ENCODE peak calls at places on chromosome 22, in eight cellular contexts. V, N, G, R, H, D, Z and O are unnamed samples.

GRCh38 chr22:21949569-21949918 is 3.1 kb downstream of the PPM1F start:
- DNase-seq in V (no peak), N (no peak), G (no peak), R (no peak), H (no peak), D (no peak), Z (no peak), O (no peak)

GRCh38 chr22:42114721-42115120 is 15.9 kb downstream of the CYP2D6 start:
- DNase-seq in V (no peak), N (no peak), G (no peak), R (no peak), H (peak; percentile 58), D (no peak), Z (no peak), O (peak; percentile 90)

GRCh38 chr22:38751422-38752346 is 4.1 kb downstream of the SUN2 start:
- DNase-seq in V (no peak), N (no peak), G (no peak), R (no peak), H (no peak), D (no peak), Z (no peak), O (no peak)

GRCh38 chr22:38864361-38865191 is 7.4 kb downstream of the CBX6 start:
- DNase-seq in V (no peak), N (no peak), G (no peak), R (no peak), H (no peak), D (no peak), Z (no peak), O (peak; percentile 47)

GRCh38 chr22:41619979-41620645 is 731 bp downstream of the DESI1 start:
- DNase-seq in V (peak; percentile 55), N (peak; percentile 16), G (peak; percentile 17), R (peak; percentile 62), H (peak; percentile 79), D (peak; percentile 66), Z (peak; percentile 49), O (peak; percentile 86)

GRCh38 chr22:36762687-36763260 is 13.1 kb downstream of the IFT27 start:
- DNase-seq in V (no peak), N (no peak), G (no peak), R (no peak), H (no peak), D (no peak), Z (no peak), O (peak; percentile 22)

GRCh38 chr22:29152381-29153138 is 53.1 kb upstream of the EMID1 start:
- DNase-seq in V (no peak), N (peak; percentile 54), G (no peak), R (no peak), H (peak; percentile 67), D (no peak), Z (no peak), O (peak; percentile 76)

GRCh38 chr22:40452730-40453487 is 82.5 kb downstream of the SGSM3 start:
- DNase-seq in V (no peak), N (no peak), G (peak; percentile 24), R (no peak), H (peak; percentile 28), D (peak; percentile 25), Z (no peak), O (no peak)

GRCh38 chr22:23179381-23180294 is 671 bp upstream of the BCR start:
- DNase-seq in V (no peak), N (no peak), G (peak; percentile 32), R (peak; percentile 47), H (peak; percentile 26), D (peak; percentile 46), Z (no peak), O (peak; percentile 65)

GRCh38 chr22:24876700-24877099 is 69.8 kb downstream of the LHFPL7 start:
- DNase-seq in V (no peak), N (no peak), G (no peak), R (no peak), H (no peak), D (no peak), Z (no peak), O (no peak)

GRCh38 chr22:35410663-35411034 is 10.7 kb downstream of the MCM5 start:
- DNase-seq in V (no peak), N (no peak), G (no peak), R (no peak), H (no peak), D (no peak), Z (no peak), O (no peak)

GRCh38 chr22:42562282-42562681 is 8.5 kb downstream of the SERHL2 start:
- DNase-seq in V (no peak), N (no peak), G (no peak), R (no peak), H (peak; percentile 36), D (no peak), Z (no peak), O (no peak)

GRCh38 chr22:47278655-47279054 is 516.2 kb downstream of the TBC1D22A start:
- DNase-seq in V (no peak), N (no peak), G (no peak), R (no peak), H (no peak), D (no peak), Z (no peak), O (no peak)

GRCh38 chr22:19828035-19828401 is 26.7 kb downstream of the GNB1L start:
- DNase-seq in V (no peak), N (no peak), G (no peak), R (no peak), H (no peak), D (no peak), Z (no peak), O (no peak)

GRCh38 chr22:21651521-21652009 is 9.5 kb downstream of the SDF2L1 start:
- DNase-seq in V (no peak), N (no peak), G (no peak), R (no peak), H (no peak), D (no peak), Z (no peak), O (no peak)

GRCh38 chr22:39128508-39128907 is 24.0 kb downstream of the CBX7 start:
- DNase-seq in V (no peak), N (no peak), G (no peak), R (no peak), H (no peak), D (no peak), Z (no peak), O (no peak)

GRCh38 chr22:46256358-46256958 is 6.4 kb upstream of the CDPF1 start:
- DNase-seq in V (no peak), N (peak; percentile 45), G (no peak), R (peak; percentile 52), H (no peak), D (no peak), Z (no peak), O (no peak)

GRCh38 chr22:29308791-29309262 is 2.4 kb downstream of the GAS2L1 start:
- DNase-seq in V (no peak), N (peak; percentile 61), G (no peak), R (no peak), H (no peak), D (no peak), Z (no peak), O (no peak)

GRCh38 chr22:35357883-35358621 is 22.8 kb upstream of the HMOX1 start:
- DNase-seq in V (no peak), N (peak; percentile 87), G (no peak), R (no peak), H (no peak), D (no peak), Z (no peak), O (no peak)

GRCh38 chr22:23394525-23395326 is 185.4 kb downstream of the IGLL1 start:
- DNase-seq in V (no peak), N (no peak), G (no peak), R (no peak), H (no peak), D (no peak), Z (no peak), O (peak; percentile 39)